ENCODE peak calls at places on chromosome 17, in five cellular contexts. C, T, L, B and G are unnamed samples.

GRCh38 chr17:81415681-81416080 is 20.4 kb downstream of the BAHCC1 start:
- DNase-seq in C (no peak), T (no peak), L (no peak), B (no peak), G (no peak)

GRCh38 chr17:43534909-43535308 is 11.2 kb downstream of the ETV4 start:
- DNase-seq in C (no peak), T (no peak), L (no peak), B (no peak), G (no peak)

GRCh38 chr17:28570716-28571254 is 539 bp downstream of the PIGS start:
- DNase-seq in C (no peak), T (no peak), L (peak), B (no peak), G (no peak)

GRCh38 chr17:50117202-50118040 is 12.5 kb downstream of the SAMD14 start:
- DNase-seq in C (peak), T (no peak), L (no peak), B (no peak), G (peak)

GRCh38 chr17:50213026-50214015 is 11.9 kb upstream of the COL1A1 start:
- DNase-seq in C (no peak), T (peak), L (no peak), B (no peak), G (no peak)

GRCh38 chr17:36600477-36600876 is 906 bp upstream of the MRM1 start:
- DNase-seq in C (no peak), T (no peak), L (no peak), B (no peak), G (no peak)

GRCh38 chr17:63434951-63435571 is 11.0 kb downstream of the CYB561 start:
- DNase-seq in C (no peak), T (peak), L (no peak), B (no peak), G (peak)

GRCh38 chr17:9350083-9350482 is 225.5 kb downstream of the STX8 start:
- DNase-seq in C (no peak), T (peak), L (no peak), B (no peak), G (peak)

GRCh38 chr17:78828470-78829185 is 12.0 kb downstream of the USP36 start:
- DNase-seq in C (no peak), T (peak), L (no peak), B (no peak), G (peak)

GRCh38 chr17:42694524-42694923 is 12.2 kb downstream of the CNTNAP1 start:
- DNase-seq in C (no peak), T (no peak), L (no peak), B (no peak), G (no peak)

GRCh38 chr17:45666641-45667040 is 117.5 kb upstream of the CRHR1 start:
- DNase-seq in C (no peak), T (no peak), L (no peak), B (no peak), G (no peak)

GRCh38 chr17:78324391-78325075 is 35.3 kb downstream of the SOCS3 start:
- DNase-seq in C (peak), T (peak), L (no peak), B (no peak), G (no peak)

GRCh38 chr17:82204831-82205719 is 7.6 kb downstream of the CCDC57 start:
- DNase-seq in C (peak), T (peak), L (no peak), B (no peak), G (peak)

GRCh38 chr17:67456889-67457288 is 79.8 kb downstream of the PITPNC1 start:
- DNase-seq in C (no peak), T (no peak), L (no peak), B (no peak), G (no peak)

GRCh38 chr17:11885051-11885450 is 112.2 kb downstream of the ZNF18 start:
- DNase-seq in C (no peak), T (no peak), L (no peak), B (no peak), G (no peak)

GRCh38 chr17:17313350-17313991 is 10.3 kb downstream of the NT5M start:
- DNase-seq in C (no peak), T (no peak), L (peak), B (peak), G (no peak)

GRCh38 chr17:59840329-59840907 is 52.3 kb downstream of the TUBD1 start:
- DNase-seq in C (no peak), T (peak), L (no peak), B (no peak), G (no peak)

GRCh38 chr17:35315283-35315682 is 58.1 kb downstream of the SLFN11 start:
- DNase-seq in C (no peak), T (peak), L (no peak), B (no peak), G (peak)

GRCh38 chr17:77470330-77470786 is 329.6 kb downstream of the SEC14L1 start:
- DNase-seq in C (no peak), T (no peak), L (no peak), B (no peak), G (no peak)

GRCh38 chr17:35021520-35022380 is 41.4 kb downstream of the LIG3 start:
- DNase-seq in C (no peak), T (no peak), L (no peak), B (no peak), G (no peak)

GRCh38 chr17:48756816-48757215 is 28.3 kb upstream of the HOXB13 start:
- DNase-seq in C (peak), T (no peak), L (no peak), B (no peak), G (no peak)

GRCh38 chr17:63189930-63190329 is 223.9 kb downstream of the TANC2 start:
- DNase-seq in C (no peak), T (peak), L (no peak), B (no peak), G (peak)

GRCh38 chr17:81306491-81306890 is 11.4 kb upstream of the SLC38A10 start:
- DNase-seq in C (no peak), T (no peak), L (no peak), B (no peak), G (no peak)

GRCh38 chr17:46952115-46952514 is 26.9 kb downstream of the RPRML start:
- DNase-seq in C (no peak), T (no peak), L (no peak), B (no peak), G (no peak)

GRCh38 chr17:78624461-78625216 is 47.4 kb upstream of the DNAH17 start:
- DNase-seq in C (no peak), T (no peak), L (peak), B (no peak), G (no peak)

GRCh38 chr17:60926466-60927183 is 249.0 kb downstream of the BCAS3 start:
- DNase-seq in C (peak), T (no peak), L (no peak), B (no peak), G (no peak)

GRCh38 chr17:75130632-75131277 is 787 bp downstream of the NT5C start:
- DNase-seq in C (no peak), T (peak), L (peak), B (no peak), G (peak)

GRCh38 chr17:72666519-72666874 is 426.0 kb downstream of the SLC39A11 start:
- DNase-seq in C (no peak), T (no peak), L (peak), B (no peak), G (no peak)

GRCh38 chr17:14197582-14197981 is 39.1 kb downstream of the CDRT15 start:
- DNase-seq in C (no peak), T (no peak), L (no peak), B (no peak), G (no peak)

GRCh38 chr17:27519550-27519949 is 63.3 kb downstream of the KSR1 start:
- DNase-seq in C (no peak), T (no peak), L (no peak), B (no peak), G (no peak)

GRCh38 chr17:55444471-55445441 is 23.1 kb upstream of the MMD start:
- DNase-seq in C (no peak), T (no peak), L (no peak), B (no peak), G (no peak)